ENCODE peak calls at places on chromosomes 1 and 21, in six cellular contexts. One of them, this sample, is unnamed.

GRCh38 chr1:72371259-72372035 is 89.1 kb upstream of the NEGR1 start:
- DNase-seq in coronary artery: no peak
- DNase-seq in upper lobe of right lung: no peak
- DNase-seq in AG04450: no peak
- DNase-seq in GM13977: no peak
- DNase-seq in heart left ventricle: no peak
- DNase-seq in this sample: no peak

GRCh38 chr1:221987860-221988520 is 246.1 kb upstream of the DUSP10 start:
- DNase-seq in coronary artery: no peak
- DNase-seq in upper lobe of right lung: no peak
- DNase-seq in AG04450: peak
- DNase-seq in GM13977: no peak
- DNase-seq in heart left ventricle: peak
- DNase-seq in this sample: no peak

GRCh38 chr1:212317916-212318315 is 32.7 kb downstream of the PPP2R5A start:
- DNase-seq in coronary artery: no peak
- DNase-seq in upper lobe of right lung: no peak
- DNase-seq in AG04450: no peak
- DNase-seq in GM13977: no peak
- DNase-seq in heart left ventricle: no peak
- DNase-seq in this sample: no peak

GRCh38 chr1:192592981-192593683 is 17.6 kb downstream of the RGS1 start:
- DNase-seq in coronary artery: no peak
- DNase-seq in upper lobe of right lung: no peak
- DNase-seq in AG04450: no peak
- DNase-seq in GM13977: no peak
- DNase-seq in heart left ventricle: no peak
- DNase-seq in this sample: no peak

GRCh38 chr21:25565272-25566199 is 41.7 kb downstream of the MRPL39 start:
- DNase-seq in coronary artery: no peak
- DNase-seq in upper lobe of right lung: no peak
- DNase-seq in AG04450: no peak
- DNase-seq in GM13977: no peak
- DNase-seq in heart left ventricle: no peak
- DNase-seq in this sample: no peak

GRCh38 chr1:19942088-19942487 is 18.7 kb upstream of the PLA2G2E start:
- DNase-seq in coronary artery: no peak
- DNase-seq in upper lobe of right lung: no peak
- DNase-seq in AG04450: no peak
- DNase-seq in GM13977: no peak
- DNase-seq in heart left ventricle: no peak
- DNase-seq in this sample: no peak

GRCh38 chr1:107123741-107124140 is 17.1 kb upstream of the NTNG1 start:
- DNase-seq in coronary artery: no peak
- DNase-seq in upper lobe of right lung: no peak
- DNase-seq in AG04450: no peak
- DNase-seq in GM13977: no peak
- DNase-seq in heart left ventricle: no peak
- DNase-seq in this sample: no peak

GRCh38 chr1:109298666-109299086 is 8.1 kb downstream of the MYBPHL start:
- DNase-seq in coronary artery: no peak
- DNase-seq in upper lobe of right lung: peak
- DNase-seq in AG04450: no peak
- DNase-seq in GM13977: peak
- DNase-seq in heart left ventricle: peak
- DNase-seq in this sample: no peak

GRCh38 chr1:238334170-238334569 is 443.4 kb upstream of the ZP4 start:
- DNase-seq in coronary artery: no peak
- DNase-seq in upper lobe of right lung: no peak
- DNase-seq in AG04450: no peak
- DNase-seq in GM13977: no peak
- DNase-seq in heart left ventricle: no peak
- DNase-seq in this sample: no peak

GRCh38 chr1:168693872-168694238 is 35.2 kb downstream of the DPT start:
- DNase-seq in coronary artery: no peak
- DNase-seq in upper lobe of right lung: no peak
- DNase-seq in AG04450: no peak
- DNase-seq in GM13977: no peak
- DNase-seq in heart left ventricle: no peak
- DNase-seq in this sample: no peak

GRCh38 chr1:23405946-23406345 is 18.6 kb downstream of the TCEA3 start:
- DNase-seq in coronary artery: no peak
- DNase-seq in upper lobe of right lung: no peak
- DNase-seq in AG04450: no peak
- DNase-seq in GM13977: no peak
- DNase-seq in heart left ventricle: no peak
- DNase-seq in this sample: no peak

GRCh38 chr1:207014728-207015127 is 17.8 kb downstream of the C1orf116 start:
- DNase-seq in coronary artery: no peak
- DNase-seq in upper lobe of right lung: no peak
- DNase-seq in AG04450: no peak
- DNase-seq in GM13977: no peak
- DNase-seq in heart left ventricle: no peak
- DNase-seq in this sample: no peak

GRCh38 chr1:6803357-6803756 is 18.1 kb downstream of the CAMTA1 start:
- DNase-seq in coronary artery: no peak
- DNase-seq in upper lobe of right lung: no peak
- DNase-seq in AG04450: no peak
- DNase-seq in GM13977: no peak
- DNase-seq in heart left ventricle: no peak
- DNase-seq in this sample: no peak

GRCh38 chr1:71770121-71770520 is 512.2 kb downstream of the NEGR1 start:
- DNase-seq in coronary artery: no peak
- DNase-seq in upper lobe of right lung: no peak
- DNase-seq in AG04450: peak
- DNase-seq in GM13977: no peak
- DNase-seq in heart left ventricle: no peak
- DNase-seq in this sample: peak

GRCh38 chr1:154747841-154748766 is 122.0 kb downstream of the KCNN3 start:
- DNase-seq in coronary artery: peak
- DNase-seq in upper lobe of right lung: no peak
- DNase-seq in AG04450: no peak
- DNase-seq in GM13977: peak
- DNase-seq in heart left ventricle: peak
- DNase-seq in this sample: no peak

GRCh38 chr21:42844411-42845113 is 34.8 kb downstream of the WDR4 start:
- DNase-seq in coronary artery: no peak
- DNase-seq in upper lobe of right lung: peak
- DNase-seq in AG04450: no peak
- DNase-seq in GM13977: no peak
- DNase-seq in heart left ventricle: peak
- DNase-seq in this sample: no peak

GRCh38 chr1:10765734-10766478 is 30.5 kb downstream of the CASZ1 start:
- DNase-seq in coronary artery: no peak
- DNase-seq in upper lobe of right lung: no peak
- DNase-seq in AG04450: no peak
- DNase-seq in GM13977: no peak
- DNase-seq in heart left ventricle: no peak
- DNase-seq in this sample: no peak

GRCh38 chr1:117008675-117009074 is 7.1 kb downstream of the CD101 start:
- DNase-seq in coronary artery: no peak
- DNase-seq in upper lobe of right lung: no peak
- DNase-seq in AG04450: no peak
- DNase-seq in GM13977: no peak
- DNase-seq in heart left ventricle: no peak
- DNase-seq in this sample: no peak

GRCh38 chr1:223515416-223515815 is 122.2 kb downstream of the CCDC185 start:
- DNase-seq in coronary artery: no peak
- DNase-seq in upper lobe of right lung: no peak
- DNase-seq in AG04450: no peak
- DNase-seq in GM13977: no peak
- DNase-seq in heart left ventricle: no peak
- DNase-seq in this sample: no peak

GRCh38 chr1:244104309-244105060 is 53.4 kb downstream of the ZBTB18 start:
- DNase-seq in coronary artery: no peak
- DNase-seq in upper lobe of right lung: no peak
- DNase-seq in AG04450: peak
- DNase-seq in GM13977: no peak
- DNase-seq in heart left ventricle: no peak
- DNase-seq in this sample: peak

GRCh38 chr1:6652986-6653385 is 28.3 kb downstream of the THAP3 start:
- DNase-seq in coronary artery: no peak
- DNase-seq in upper lobe of right lung: no peak
- DNase-seq in AG04450: no peak
- DNase-seq in GM13977: no peak
- DNase-seq in heart left ventricle: no peak
- DNase-seq in this sample: no peak

GRCh38 chr1:24756395-24756794 is 11.1 kb downstream of the CLIC4 start:
- DNase-seq in coronary artery: no peak
- DNase-seq in upper lobe of right lung: no peak
- DNase-seq in AG04450: no peak
- DNase-seq in GM13977: no peak
- DNase-seq in heart left ventricle: no peak
- DNase-seq in this sample: no peak

GRCh38 chr1:235999259-235999925 is 65.5 kb downstream of the NID1 start:
- DNase-seq in coronary artery: peak
- DNase-seq in upper lobe of right lung: no peak
- DNase-seq in AG04450: peak
- DNase-seq in GM13977: peak
- DNase-seq in heart left ventricle: peak
- DNase-seq in this sample: peak

GRCh38 chr1:201461783-201462441 is 7.1 kb downstream of the PHLDA3 start:
- DNase-seq in coronary artery: peak
- DNase-seq in upper lobe of right lung: peak
- DNase-seq in AG04450: peak
- DNase-seq in GM13977: no peak
- DNase-seq in heart left ventricle: peak
- DNase-seq in this sample: peak

GRCh38 chr1:230401763-230402294 is 24.3 kb downstream of the PGBD5 start:
- DNase-seq in coronary artery: no peak
- DNase-seq in upper lobe of right lung: no peak
- DNase-seq in AG04450: peak
- DNase-seq in GM13977: no peak
- DNase-seq in heart left ventricle: no peak
- DNase-seq in this sample: peak

GRCh38 chr1:230401096-230401495 is 25.0 kb downstream of the PGBD5 start:
- DNase-seq in coronary artery: no peak
- DNase-seq in upper lobe of right lung: no peak
- DNase-seq in AG04450: no peak
- DNase-seq in GM13977: no peak
- DNase-seq in heart left ventricle: no peak
- DNase-seq in this sample: no peak

GRCh38 chr1:230400007-230400344 is 26.2 kb downstream of the PGBD5 start:
- DNase-seq in coronary artery: no peak
- DNase-seq in upper lobe of right lung: no peak
- DNase-seq in AG04450: no peak
- DNase-seq in GM13977: no peak
- DNase-seq in heart left ventricle: no peak
- DNase-seq in this sample: no peak

GRCh38 chr1:230407351-230407750 is 18.8 kb downstream of the PGBD5 start:
- DNase-seq in coronary artery: no peak
- DNase-seq in upper lobe of right lung: no peak
- DNase-seq in AG04450: no peak
- DNase-seq in GM13977: no peak
- DNase-seq in heart left ventricle: no peak
- DNase-seq in this sample: no peak

GRCh38 chr1:230403442-230403841 is 22.7 kb downstream of the PGBD5 start:
- DNase-seq in coronary artery: peak
- DNase-seq in upper lobe of right lung: no peak
- DNase-seq in AG04450: no peak
- DNase-seq in GM13977: no peak
- DNase-seq in heart left ventricle: no peak
- DNase-seq in this sample: no peak
- TF ChIP-seq CTCF in coronary artery: no peak
- TF ChIP-seq CTCF in upper lobe of right lung: no peak
- TF ChIP-seq CTCF in AG04450: no peak
- TF ChIP-seq CTCF in GM13977: peak
- TF ChIP-seq CTCF in heart left ventricle: no peak
- TF ChIP-seq CTCF in this sample: no peak

GRCh38 chr1:150093805-150094204 is 26.2 kb downstream of the VPS45 start:
- DNase-seq in coronary artery: no peak
- DNase-seq in upper lobe of right lung: no peak
- DNase-seq in AG04450: no peak
- DNase-seq in GM13977: no peak
- DNase-seq in heart left ventricle: peak
- DNase-seq in this sample: no peak

GRCh38 chr1:150092180-150092791 is 24.7 kb downstream of the VPS45 start:
- DNase-seq in coronary artery: no peak
- DNase-seq in upper lobe of right lung: no peak
- DNase-seq in AG04450: no peak
- DNase-seq in GM13977: no peak
- DNase-seq in heart left ventricle: no peak
- DNase-seq in this sample: no peak

GRCh38 chr1:150089846-150090520 is 22.4 kb downstream of the VPS45 start:
- DNase-seq in coronary artery: no peak
- DNase-seq in upper lobe of right lung: no peak
- DNase-seq in AG04450: no peak
- DNase-seq in GM13977: no peak
- DNase-seq in heart left ventricle: no peak
- DNase-seq in this sample: no peak

DNA sequence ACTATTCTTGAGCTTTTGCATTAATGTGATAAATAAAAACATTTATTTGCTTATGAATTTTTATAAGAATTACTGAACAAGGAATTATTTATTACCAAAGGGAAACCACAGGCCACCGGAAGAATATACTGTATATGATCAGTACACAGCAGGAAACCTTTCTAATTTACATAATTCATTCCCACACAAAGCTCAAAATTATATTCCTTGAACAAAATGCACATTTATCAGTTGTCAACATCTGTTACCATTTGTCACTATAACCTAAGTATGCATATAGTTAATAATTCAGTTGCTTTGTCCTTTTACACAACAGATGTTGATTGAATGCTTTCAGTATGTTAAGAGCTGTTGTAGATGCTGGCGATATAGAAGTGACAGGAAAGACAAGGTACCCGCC is 27.2 kb downstream of the VPS45 start:
- DNase-seq in coronary artery: no peak
- DNase-seq in upper lobe of right lung: no peak
- DNase-seq in AG04450: no peak
- DNase-seq in GM13977: no peak
- DNase-seq in heart left ventricle: no peak
- DNase-seq in this sample: no peak
- TF ChIP-seq CTCF in coronary artery: no peak
- TF ChIP-seq CTCF in upper lobe of right lung: no peak
- TF ChIP-seq CTCF in AG04450: no peak
- TF ChIP-seq CTCF in GM13977: no peak
- TF ChIP-seq CTCF in heart left ventricle: no peak
- TF ChIP-seq CTCF in this sample: no peak

GRCh38 chr1:37602750-37603694 is 7.3 kb upstream of the GNL2 start:
- DNase-seq in coronary artery: no peak
- DNase-seq in upper lobe of right lung: no peak
- DNase-seq in AG04450: no peak
- DNase-seq in GM13977: peak
- DNase-seq in heart left ventricle: no peak
- DNase-seq in this sample: no peak
- TF ChIP-seq CTCF in coronary artery: peak
- TF ChIP-seq CTCF in upper lobe of right lung: peak
- TF ChIP-seq CTCF in AG04450: peak
- TF ChIP-seq CTCF in GM13977: peak
- TF ChIP-seq CTCF in heart left ventricle: peak
- TF ChIP-seq CTCF in this sample: peak

DNA sequence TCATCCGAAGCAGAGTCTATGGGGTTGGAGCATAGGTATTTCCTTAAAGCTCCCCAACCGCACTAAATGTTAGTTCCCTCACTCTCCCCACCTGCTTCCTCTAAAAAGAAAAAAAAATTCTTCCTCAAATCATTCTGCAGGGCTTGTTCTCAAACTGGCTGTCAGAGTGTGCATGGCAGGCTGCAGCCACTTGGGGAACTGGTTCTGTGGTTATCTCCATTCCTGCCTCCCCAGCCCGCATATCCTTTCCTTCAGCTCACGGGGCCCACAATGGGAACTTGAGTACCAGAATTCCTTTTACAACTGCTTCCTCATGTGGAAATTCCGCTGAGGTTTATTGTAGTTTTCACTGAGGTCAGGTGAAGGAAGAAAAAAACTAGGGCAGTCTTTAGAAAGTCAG is 159.2 kb downstream of the PIGK start:
- DNase-seq in coronary artery: no peak
- DNase-seq in upper lobe of right lung: no peak
- DNase-seq in AG04450: no peak
- DNase-seq in GM13977: no peak
- DNase-seq in heart left ventricle: no peak
- DNase-seq in this sample: no peak
- TF ChIP-seq CTCF in coronary artery: no peak
- TF ChIP-seq CTCF in upper lobe of right lung: no peak
- TF ChIP-seq CTCF in AG04450: no peak
- TF ChIP-seq CTCF in GM13977: no peak
- TF ChIP-seq CTCF in heart left ventricle: no peak
- TF ChIP-seq CTCF in this sample: no peak